ENCODE peak calls at places on chromosomes 12 and 14, in seven cellular contexts. D, P, U, I, R, L and C are unnamed samples.

GRCh38 chr12:20194171-20194570 is 174.2 kb upstream of the PDE3A start:
- DNase-seq in L (no peak), P (no peak), I (no peak), R (no peak), D (no peak), U (no peak), C (no peak)

GRCh38 chr14:101499513-101499912 is 61.8 kb upstream of the DIO3 start:
- DNase-seq in R (no peak), U (peak; percentile 35), P (no peak), I (no peak), D (no peak), L (no peak), C (no peak)

GRCh38 chr14:101380940-101381339 is 180.4 kb upstream of the DIO3 start:
- DNase-seq in D (no peak), R (no peak), I (no peak), U (no peak), L (no peak), P (no peak), C (no peak)

GRCh38 chr12:42125372-42125767 is 19.3 kb downstream of the GXYLT1 start:
- DNase-seq in I (no peak), P (no peak), D (no peak), U (no peak), L (no peak), R (no peak), C (no peak)

GRCh38 chr12:105431537-105431936 is 101.0 kb downstream of the C12orf75 start:
- DNase-seq in U (no peak), I (no peak), L (no peak), D (no peak), P (no peak), R (no peak), C (no peak)

GRCh38 chr12:80442426-80443222 is 1.4 kb upstream of the PTPRQ start:
- DNase-seq in U (no peak), R (no peak), D (no peak), I (no peak), L (peak; percentile 20), P (no peak), C (no peak)

GRCh38 chr12:117387832-117388231 is 26.4 kb upstream of the NOS1 start:
- DNase-seq in L (no peak), P (no peak), D (peak; percentile 43), I (no peak), U (no peak), R (no peak), C (no peak)

GRCh38 chr12:121795029-121795977 is 1.8 kb upstream of the RHOF start:
- DNase-seq in U (peak; percentile 95), L (peak; percentile 83), I (peak; percentile 62), P (peak; percentile 94), D (peak; percentile 70), R (peak; percentile 89), C (peak; percentile 92)

GRCh38 chr12:100553851-100554404 is 19.6 kb upstream of the GAS2L3 start:
- DNase-seq in P (no peak), U (peak; percentile 48), I (no peak), D (no peak), R (no peak), L (peak; percentile 10), C (no peak)

GRCh38 chr12:3697311-3697870 is 55.5 kb downstream of the CRACR2A start:
- DNase-seq in U (no peak), R (no peak), P (no peak), L (no peak), D (peak; percentile 68), I (no peak), C (no peak)

GRCh38 chr14:62866376-62866775 is 178.9 kb downstream of the KCNH5 start:
- DNase-seq in D (no peak), U (no peak), P (no peak), I (no peak), L (no peak), R (no peak), C (no peak)

GRCh38 chr14:24299255-24300191 is at the start of the genes DHRS1 and NOP9:
- DNase-seq in R (peak; percentile 90), D (peak; percentile 68), L (peak; percentile 93), I (peak; percentile 90), P (peak; percentile 96), U (peak; percentile 96), C (peak; percentile 94)
- TF ChIP-seq POLR2A in R (no peak), D (peak; percentile 59), L (peak; percentile 88), I (peak; percentile 72), P (peak; percentile 86), U (peak; percentile 76), C (peak; percentile 96)

DNA sequence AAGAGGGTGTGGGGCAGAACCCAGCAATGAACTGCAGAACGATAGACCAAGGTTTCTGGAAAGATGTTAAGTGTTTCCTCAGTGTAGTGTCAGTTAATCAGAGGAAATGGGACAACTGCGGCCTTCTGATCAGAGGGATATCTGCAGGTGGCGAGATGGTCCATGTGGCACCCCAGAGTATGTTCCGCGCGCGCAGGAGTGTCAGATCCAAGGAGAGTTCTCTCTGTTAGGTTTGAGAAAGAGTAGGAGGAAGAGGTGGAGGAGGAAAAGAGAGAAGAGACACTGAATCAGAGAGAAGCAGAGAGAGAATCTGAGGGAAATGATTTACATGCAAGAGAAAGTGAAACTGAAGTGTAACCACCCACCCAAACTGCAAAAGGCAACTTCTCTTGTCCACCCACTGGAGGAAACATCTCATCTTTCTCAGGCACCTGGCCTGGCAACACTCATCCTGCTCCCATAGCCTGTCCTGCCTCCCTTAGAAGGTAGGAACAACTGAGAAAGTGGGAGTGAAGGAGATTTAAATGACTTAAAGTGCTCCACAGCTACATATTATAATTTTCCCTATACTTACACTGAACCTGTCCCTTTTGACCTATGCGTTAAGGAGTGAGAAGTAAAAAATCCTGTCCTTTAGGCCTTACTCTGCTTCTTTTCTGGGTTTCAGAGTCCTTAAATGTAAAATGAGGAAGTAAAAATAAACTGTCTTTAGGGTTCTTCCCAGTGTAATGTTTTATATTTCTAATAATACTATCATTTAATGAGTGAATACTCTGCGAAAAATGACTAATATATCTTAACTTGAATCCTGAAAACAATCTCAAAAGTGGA is 6.8 kb upstream of the TESPA1 start:
- DNase-seq in I (no peak), R (no peak), D (no peak), L (no peak), P (no peak), U (no peak), C (no peak)
- TF ChIP-seq CTCF in I (no peak), R (no peak), D (no peak), L (no peak), P (no peak), U (no peak), C (no peak)

GRCh38 chr14:61564623-61565091 is 130.7 kb upstream of the HIF1A start:
- DNase-seq in L (peak; percentile 44), U (no peak), P (no peak), R (no peak), D (no peak), I (peak; percentile 18), C (no peak)
- H3K27ac ChIP-seq in L (peak overlapping the region; percentile 19), U (no peak overlapping the region), P (no peak overlapping the region), R (no peak overlapping the region), D (no peak overlapping the region), I (peak overlapping the region; percentile 59), C (no peak overlapping the region)

DNA sequence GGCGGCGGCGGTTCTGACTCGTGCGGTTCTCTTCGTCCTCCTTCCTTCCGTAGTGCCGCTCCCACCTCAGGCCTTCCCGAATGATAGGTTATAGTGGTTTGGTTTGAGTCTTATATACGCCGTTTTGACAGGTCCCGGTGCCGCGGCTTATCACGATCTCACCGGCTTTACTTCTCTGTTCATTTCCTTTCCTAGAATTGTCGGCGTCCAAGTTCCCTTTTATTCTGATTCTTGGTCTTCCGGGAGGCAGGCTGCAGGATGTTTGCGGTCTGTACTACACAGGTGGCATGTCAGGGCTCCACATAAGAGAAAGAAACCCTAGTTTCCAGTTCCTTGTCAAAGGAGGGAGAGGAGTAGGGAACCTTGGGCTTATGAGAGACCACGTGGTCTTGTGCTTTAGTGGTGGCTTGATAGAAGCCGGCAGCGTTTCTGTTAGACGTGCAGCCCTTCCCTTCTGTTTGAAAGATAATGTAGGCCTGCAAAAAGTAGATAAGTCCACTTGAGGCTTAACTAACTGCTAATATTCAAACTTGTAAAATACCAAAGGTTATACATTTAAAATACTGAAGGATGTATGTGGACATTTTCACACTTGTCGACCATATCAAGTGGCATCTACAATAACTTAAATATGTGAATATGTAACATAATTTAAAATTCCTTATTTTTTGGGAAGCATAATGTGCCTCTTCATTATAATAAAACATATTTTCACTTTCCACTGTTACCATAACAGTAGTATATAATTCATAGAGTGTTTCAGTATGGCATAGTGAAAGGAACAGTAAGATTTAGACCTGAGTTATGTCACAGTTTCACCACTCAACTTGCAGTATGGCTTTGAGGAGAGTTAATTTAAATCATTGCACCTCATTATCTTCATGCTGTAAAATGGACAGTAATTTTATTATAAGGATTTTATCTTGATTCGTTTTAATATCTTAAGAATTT is 804 bp downstream of the USP15 start:
- DNase-seq in L (peak; percentile 47), R (peak; percentile 28), I (peak; percentile 52), U (no peak), D (peak; percentile 13), P (peak; percentile 45), C (peak; percentile 86)
- TF ChIP-seq POLR2A in L (no peak), R (no peak), I (no peak), U (no peak), D (no peak), P (no peak), C (no peak)